ENCODE peak calls at places on chromosomes 13 and 19, in seven cellular contexts. B, X, H, T, C, Q and E are unnamed samples.

GRCh38 chr13:43431279-43431678 is 355.5 kb downstream of the ENOX1 start:
- DNase-seq in B (peak; percentile 29), X (peak; percentile 23), H (no peak), T (no peak), C (no peak), Q (peak; percentile 6), E (no peak)

GRCh38 chr19:47374876-47375693 is 26.0 kb downstream of the DHX34 start:
- DNase-seq in B (no peak), X (no peak), H (no peak), T (no peak), C (no peak), Q (no peak), E (no peak)

GRCh38 chr13:50123862-50124535 is 108.8 kb downstream of the KCNRG start:
- DNase-seq in B (peak; percentile 84), X (peak; percentile 94), H (peak; percentile 81), T (peak; percentile 87), C (peak; percentile 93), Q (peak; percentile 91), E (peak; percentile 95)

GRCh38 chr13:45630791-45631190 is 15.3 kb upstream of the ERICH6B start:
- DNase-seq in B (peak; percentile 18), X (no peak), H (no peak), T (no peak), C (no peak), Q (no peak), E (no peak)

GRCh38 chr13:58406545-58406944 is 775.0 kb downstream of the PCDH17 start:
- DNase-seq in B (no peak), X (no peak), H (no peak), T (no peak), C (no peak), Q (no peak), E (no peak)

GRCh38 chr13:46288570-46289259 is 77.0 kb downstream of the LRRC63 start:
- DNase-seq in B (peak; percentile 40), X (peak; percentile 67), H (peak; percentile 68), T (no peak), C (peak; percentile 59), Q (peak; percentile 15), E (peak; percentile 59)

GRCh38 chr19:35908977-35909683 is 1.0 kb upstream of the TYROBP start:
- DNase-seq in B (no peak), X (no peak), H (no peak), T (no peak), C (peak; percentile 67), Q (no peak), E (peak; percentile 71)

GRCh38 chr13:113788413-113789135 is 29.5 kb downstream of the TMEM255B start:
- DNase-seq in B (no peak), X (no peak), H (no peak), T (no peak), C (no peak), Q (no peak), E (no peak)

GRCh38 chr13:58869566-58869965 is 1238.0 kb downstream of the PCDH17 start:
- DNase-seq in B (peak; percentile 57), X (no peak), H (no peak), T (no peak), C (no peak), Q (no peak), E (no peak)

GRCh38 chr13:85665286-85665685 is 133.9 kb downstream of the SLITRK6 start:
- DNase-seq in B (peak; percentile 87), X (peak; percentile 1), H (no peak), T (no peak), C (no peak), Q (no peak), E (no peak)

GRCh38 chr19:17686027-17686511 is 2.1 kb downstream of the UNC13A start:
- DNase-seq in B (no peak), X (peak; percentile 31), H (peak; percentile 39), T (no peak), C (no peak), Q (no peak), E (no peak)

GRCh38 chr13:52356327-52356726 is 49.6 kb downstream of the THSD1 start:
- DNase-seq in B (peak; percentile 92), X (peak; percentile 63), H (no peak), T (no peak), C (no peak), Q (no peak), E (no peak)

GRCh38 chr13:28022848-28023518 is 34.5 kb upstream of the URAD start:
- DNase-seq in B (no peak), X (no peak), H (peak; percentile 26), T (no peak), C (no peak), Q (no peak), E (no peak)

GRCh38 chr19:14440049-14440448 is 6.9 kb downstream of the PKN1 start:
- DNase-seq in B (no peak), X (no peak), H (no peak), T (no peak), C (peak; percentile 90), Q (no peak), E (peak; percentile 90)

GRCh38 chr13:77820431-77821149 is 98.0 kb downstream of the EDNRB start:
- DNase-seq in B (no peak), X (no peak), H (no peak), T (no peak), C (no peak), Q (no peak), E (no peak)

GRCh38 chr19:29714953-29715694 is at the start of gene C19orf12:
- DNase-seq in B (no peak), X (peak; percentile 14), H (peak; percentile 85), T (no peak), C (peak; percentile 81), Q (peak; percentile 76), E (peak; percentile 83)

GRCh38 chr13:33388254-33388998 is 102.9 kb upstream of the STARD13 start:
- DNase-seq in B (peak; percentile 77), X (no peak), H (no peak), T (no peak), C (no peak), Q (peak; percentile 49), E (no peak)

GRCh38 chr13:98664047-98664446 is 87.1 kb upstream of the STK24 start:
- DNase-seq in B (peak; percentile 89), X (peak; percentile 89), H (no peak), T (no peak), C (no peak), Q (peak; percentile 26), E (no peak)

GRCh38 chr19:12880551-12881171 is 588 bp downstream of the DNASE2 start:
- DNase-seq in B (no peak), X (no peak), H (peak; percentile 69), T (no peak), C (no peak), Q (no peak), E (no peak)

GRCh38 chr13:98507060-98507797 is 69.7 kb downstream of the STK24 start:
- DNase-seq in B (peak; percentile 47), X (peak; percentile 27), H (peak; percentile 79), T (no peak), C (no peak), Q (peak; percentile 58), E (no peak)

GRCh38 chr13:74134777-74135305 is 637 bp upstream of the KLF12 start:
- DNase-seq in B (peak; percentile 25), X (no peak), H (peak; percentile 72), T (no peak), C (peak; percentile 40), Q (peak; percentile 41), E (no peak)

GRCh38 chr19:18439025-18439909 is 1.3 kb upstream of the ISYNA1 start:
- DNase-seq in B (peak; percentile 71), X (peak; percentile 54), H (peak; percentile 76), T (no peak), C (no peak), Q (peak; percentile 37), E (no peak)

GRCh38 chr13:69595181-69595580 is 512.4 kb upstream of the ATXN8OS start:
- DNase-seq in B (no peak), X (no peak), H (no peak), T (no peak), C (no peak), Q (peak; percentile 1), E (no peak)

GRCh38 chr19:3698386-3698950 is 1.8 kb downstream of the PIP5K1C start:
- DNase-seq in B (no peak), X (no peak), H (no peak), T (no peak), C (peak; percentile 51), Q (no peak), E (no peak)

GRCh38 chr13:28699246-28699645 is 19.5 kb downstream of the SLC46A3 start:
- DNase-seq in B (no peak), X (no peak), H (no peak), T (no peak), C (no peak), Q (no peak), E (no peak)

GRCh38 chr13:91955546-91956355 is 557.3 kb downstream of the GPC5 start:
- DNase-seq in B (no peak), X (no peak), H (peak; percentile 58), T (no peak), C (no peak), Q (no peak), E (no peak)
- TF ChIP-seq CTCF in B (no peak), X (no peak), H (no peak), T (no peak), C (no peak), Q (no peak), E (no peak)

GRCh38 chr19:33208371-33208770 is 14.2 kb downstream of the LRP3 start:
- DNase-seq in B (no peak), X (no peak), H (no peak), T (no peak), C (no peak), Q (no peak), E (no peak)

GRCh38 chr19:33209844-33210230 is 15.7 kb downstream of the LRP3 start:
- DNase-seq in B (no peak), X (no peak), H (no peak), T (no peak), C (no peak), Q (no peak), E (no peak)

GRCh38 chr19:33210266-33210940 is 15.2 kb downstream of the SLC7A10 start:
- DNase-seq in B (no peak), X (no peak), H (no peak), T (no peak), C (no peak), Q (no peak), E (no peak)

GRCh38 chr19:33207903-33208302 is 13.8 kb downstream of the LRP3 start:
- DNase-seq in B (no peak), X (no peak), H (no peak), T (no peak), C (no peak), Q (no peak), E (no peak)

GRCh38 chr19:33208904-33209843 is 15.0 kb downstream of the LRP3 start:
- DNase-seq in B (no peak), X (peak; percentile 32), H (no peak), T (no peak), C (no peak), Q (no peak), E (no peak)
- TF ChIP-seq CTCF in B (no peak), X (peak; percentile 24), H (no peak), T (no peak), C (no peak), Q (no peak), E (no peak)

DNA sequence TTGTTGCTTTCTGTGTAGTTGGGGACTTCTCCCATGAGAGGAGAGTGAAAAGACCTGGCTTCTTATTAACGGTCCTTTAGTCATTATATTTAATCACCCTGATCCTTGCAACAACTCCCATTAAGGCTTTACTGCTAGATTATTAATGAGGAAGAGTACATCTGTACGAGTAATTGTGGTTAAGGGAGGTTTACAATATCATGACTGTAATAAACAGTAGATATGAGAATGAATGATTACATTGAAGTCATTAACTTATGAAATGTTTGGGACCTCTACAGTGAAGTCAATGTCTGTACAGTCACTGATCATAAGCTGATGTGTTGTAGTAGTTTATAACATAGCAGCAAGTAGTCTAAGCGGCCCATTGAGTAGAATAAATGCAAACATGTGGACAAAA is 24.7 kb downstream of the FGF9 start:
- DNase-seq in B (no peak), X (no peak), H (no peak), T (no peak), C (no peak), Q (no peak), E (no peak)
- TF ChIP-seq CTCF in B (no peak), X (no peak), H (no peak), T (no peak), C (no peak), Q (no peak), E (no peak)

GRCh38 chr13:92896842-92897241 is 329.8 kb upstream of the GPC6 start:
- DNase-seq in B (peak; percentile 45), X (peak; percentile 27), H (peak; percentile 57), T (no peak), C (no peak), Q (no peak), E (no peak)
- TF ChIP-seq CTCF in B (no peak), X (no peak), H (peak; percentile 55), T (no peak), C (no peak), Q (no peak), E (no peak)